ENCODE peak calls at places on chromosomes 5 and 9, in eight cellular contexts. One of them, this sample, is unnamed.

GRCh38 chr5:191036-191948 is at the start of gene LRRC14B:
- DNase-seq in frontal cortex: peak; percentile 69
- DNase-seq in anterior cingulate cortex: peak; percentile 20
- DNase-seq in astrocyte of the spinal cord: no peak
- DNase-seq in effector memory CD4-positive, alpha-beta T cell: no peak
- DNase-seq in NCI-H1092 treated with DMSO at 0.1 percent for 48 hours: peak; percentile 32
- DNase-seq in uterus: no peak
- DNase-seq in posterior cingulate gyrus: peak; percentile 89
- DNase-seq in this sample: no peak

GRCh38 chr5:73282923-73283322 is 109.9 kb downstream of the TMEM174 start:
- DNase-seq in frontal cortex: no peak
- DNase-seq in anterior cingulate cortex: no peak
- DNase-seq in NCI-H1092 treated with DMSO at 0.1 percent for 48 hours: peak; percentile 69
- DNase-seq in uterus: no peak
- DNase-seq in astrocyte of the spinal cord: no peak
- DNase-seq in posterior cingulate gyrus: no peak
- DNase-seq in effector memory CD4-positive, alpha-beta T cell: no peak
- DNase-seq in this sample: no peak

GRCh38 chr5:56818409-56819026 is 3.2 kb downstream of the MAP3K1 start:
- DNase-seq in NCI-H1092 treated with DMSO at 0.1 percent for 48 hours: no peak
- DNase-seq in frontal cortex: no peak
- DNase-seq in astrocyte of the spinal cord: peak; percentile 49
- DNase-seq in effector memory CD4-positive, alpha-beta T cell: no peak
- DNase-seq in posterior cingulate gyrus: no peak
- DNase-seq in uterus: no peak
- DNase-seq in anterior cingulate cortex: no peak
- DNase-seq in this sample: peak; percentile 42

GRCh38 chr9:77589046-77589795 is 58.9 kb downstream of the GNA14 start:
- DNase-seq in effector memory CD4-positive, alpha-beta T cell: no peak
- DNase-seq in anterior cingulate cortex: no peak
- DNase-seq in astrocyte of the spinal cord: no peak
- DNase-seq in uterus: no peak
- DNase-seq in frontal cortex: no peak
- DNase-seq in NCI-H1092 treated with DMSO at 0.1 percent for 48 hours: peak; percentile 22
- DNase-seq in posterior cingulate gyrus: no peak
- DNase-seq in this sample: no peak

GRCh38 chr5:72172832-72173231 is 65.6 kb downstream of the MAP1B start:
- DNase-seq in NCI-H1092 treated with DMSO at 0.1 percent for 48 hours: no peak
- DNase-seq in posterior cingulate gyrus: no peak
- DNase-seq in anterior cingulate cortex: no peak
- DNase-seq in astrocyte of the spinal cord: no peak
- DNase-seq in uterus: no peak
- DNase-seq in frontal cortex: no peak
- DNase-seq in effector memory CD4-positive, alpha-beta T cell: no peak
- DNase-seq in this sample: no peak

GRCh38 chr9:87886210-87887150 is 3.8 kb downstream of the SPATA31E1 start:
- DNase-seq in NCI-H1092 treated with DMSO at 0.1 percent for 48 hours: no peak
- DNase-seq in frontal cortex: no peak
- DNase-seq in astrocyte of the spinal cord: no peak
- DNase-seq in uterus: no peak
- DNase-seq in anterior cingulate cortex: no peak
- DNase-seq in effector memory CD4-positive, alpha-beta T cell: no peak
- DNase-seq in posterior cingulate gyrus: no peak
- DNase-seq in this sample: no peak

GRCh38 chr5:102450313-102450990 is 48.3 kb downstream of the SLCO6A1 start:
- DNase-seq in effector memory CD4-positive, alpha-beta T cell: no peak
- DNase-seq in anterior cingulate cortex: no peak
- DNase-seq in astrocyte of the spinal cord: no peak
- DNase-seq in posterior cingulate gyrus: no peak
- DNase-seq in NCI-H1092 treated with DMSO at 0.1 percent for 48 hours: no peak
- DNase-seq in uterus: no peak
- DNase-seq in frontal cortex: no peak
- DNase-seq in this sample: no peak

GRCh38 chr9:80208662-80209061 is 636.9 kb downstream of the TLE4 start:
- DNase-seq in posterior cingulate gyrus: no peak
- DNase-seq in NCI-H1092 treated with DMSO at 0.1 percent for 48 hours: no peak
- DNase-seq in frontal cortex: no peak
- DNase-seq in anterior cingulate cortex: no peak
- DNase-seq in astrocyte of the spinal cord: no peak
- DNase-seq in uterus: no peak
- DNase-seq in effector memory CD4-positive, alpha-beta T cell: no peak
- DNase-seq in this sample: no peak

GRCh38 chr5:31220968-31221367 is 27.5 kb downstream of the CDH6 start:
- DNase-seq in frontal cortex: no peak
- DNase-seq in anterior cingulate cortex: no peak
- DNase-seq in posterior cingulate gyrus: no peak
- DNase-seq in NCI-H1092 treated with DMSO at 0.1 percent for 48 hours: no peak
- DNase-seq in uterus: no peak
- DNase-seq in astrocyte of the spinal cord: no peak
- DNase-seq in effector memory CD4-positive, alpha-beta T cell: no peak
- DNase-seq in this sample: no peak

GRCh38 chr9:19650292-19650691 is 138.5 kb downstream of the SLC24A2 start:
- DNase-seq in frontal cortex: no peak
- DNase-seq in NCI-H1092 treated with DMSO at 0.1 percent for 48 hours: no peak
- DNase-seq in astrocyte of the spinal cord: no peak
- DNase-seq in posterior cingulate gyrus: no peak
- DNase-seq in effector memory CD4-positive, alpha-beta T cell: no peak
- DNase-seq in anterior cingulate cortex: no peak
- DNase-seq in uterus: no peak
- DNase-seq in this sample: no peak

GRCh38 chr5:155923784-155924183 is 403.2 kb upstream of the SGCD start:
- DNase-seq in NCI-H1092 treated with DMSO at 0.1 percent for 48 hours: no peak
- DNase-seq in anterior cingulate cortex: no peak
- DNase-seq in posterior cingulate gyrus: no peak
- DNase-seq in astrocyte of the spinal cord: no peak
- DNase-seq in uterus: no peak
- DNase-seq in frontal cortex: no peak
- DNase-seq in effector memory CD4-positive, alpha-beta T cell: no peak
- DNase-seq in this sample: no peak

GRCh38 chr9:7394007-7394774 is 405.4 kb downstream of the DMAC1 start:
- DNase-seq in frontal cortex: no peak
- DNase-seq in astrocyte of the spinal cord: no peak
- DNase-seq in effector memory CD4-positive, alpha-beta T cell: no peak
- DNase-seq in posterior cingulate gyrus: no peak
- DNase-seq in uterus: no peak
- DNase-seq in anterior cingulate cortex: no peak
- DNase-seq in NCI-H1092 treated with DMSO at 0.1 percent for 48 hours: peak; percentile 8
- DNase-seq in this sample: no peak

GRCh38 chr9:8734760-8735159 is 935.2 kb upstream of the DMAC1 start:
- DNase-seq in anterior cingulate cortex: no peak
- DNase-seq in uterus: no peak
- DNase-seq in effector memory CD4-positive, alpha-beta T cell: no peak
- DNase-seq in frontal cortex: no peak
- DNase-seq in posterior cingulate gyrus: no peak
- DNase-seq in NCI-H1092 treated with DMSO at 0.1 percent for 48 hours: no peak
- DNase-seq in astrocyte of the spinal cord: no peak
- DNase-seq in this sample: peak; percentile 42

GRCh38 chr5:158317507-158317906 is 458.6 kb upstream of the CLINT1 start:
- DNase-seq in astrocyte of the spinal cord: no peak
- DNase-seq in posterior cingulate gyrus: no peak
- DNase-seq in uterus: no peak
- DNase-seq in NCI-H1092 treated with DMSO at 0.1 percent for 48 hours: no peak
- DNase-seq in frontal cortex: no peak
- DNase-seq in anterior cingulate cortex: no peak
- DNase-seq in effector memory CD4-positive, alpha-beta T cell: no peak
- DNase-seq in this sample: no peak

GRCh38 chr5:87081511-87082372 is 185.9 kb upstream of the RASA1 start:
- DNase-seq in posterior cingulate gyrus: no peak
- DNase-seq in NCI-H1092 treated with DMSO at 0.1 percent for 48 hours: no peak
- DNase-seq in astrocyte of the spinal cord: no peak
- DNase-seq in frontal cortex: no peak
- DNase-seq in uterus: no peak
- DNase-seq in effector memory CD4-positive, alpha-beta T cell: peak; percentile 18
- DNase-seq in anterior cingulate cortex: no peak
- DNase-seq in this sample: no peak

GRCh38 chr5:142886956-142887355 is 116.8 kb downstream of the ARHGAP26 start:
- DNase-seq in anterior cingulate cortex: no peak
- DNase-seq in posterior cingulate gyrus: no peak
- DNase-seq in NCI-H1092 treated with DMSO at 0.1 percent for 48 hours: no peak
- DNase-seq in effector memory CD4-positive, alpha-beta T cell: no peak
- DNase-seq in astrocyte of the spinal cord: no peak
- DNase-seq in frontal cortex: no peak
- DNase-seq in uterus: no peak
- DNase-seq in this sample: no peak

GRCh38 chr5:62578540-62578939 is at the start of gene LRRC70:
- DNase-seq in astrocyte of the spinal cord: peak; percentile 74
- DNase-seq in uterus: no peak
- DNase-seq in effector memory CD4-positive, alpha-beta T cell: peak; percentile 1
- DNase-seq in anterior cingulate cortex: no peak
- DNase-seq in NCI-H1092 treated with DMSO at 0.1 percent for 48 hours: no peak
- DNase-seq in frontal cortex: no peak
- DNase-seq in posterior cingulate gyrus: no peak
- DNase-seq in this sample: peak; percentile 75

GRCh38 chr5:5751987-5752386 is 329.5 kb downstream of the ICE1 start:
- DNase-seq in anterior cingulate cortex: no peak
- DNase-seq in uterus: no peak
- DNase-seq in posterior cingulate gyrus: no peak
- DNase-seq in NCI-H1092 treated with DMSO at 0.1 percent for 48 hours: peak; percentile 8
- DNase-seq in effector memory CD4-positive, alpha-beta T cell: no peak
- DNase-seq in frontal cortex: no peak
- DNase-seq in astrocyte of the spinal cord: no peak
- DNase-seq in this sample: no peak

GRCh38 chr5:151424892-151425523 is 22.4 kb upstream of the SLC36A1 start:
- DNase-seq in frontal cortex: no peak
- DNase-seq in anterior cingulate cortex: no peak
- DNase-seq in NCI-H1092 treated with DMSO at 0.1 percent for 48 hours: no peak
- DNase-seq in uterus: no peak
- DNase-seq in effector memory CD4-positive, alpha-beta T cell: no peak
- DNase-seq in astrocyte of the spinal cord: no peak
- DNase-seq in posterior cingulate gyrus: no peak
- DNase-seq in this sample: no peak

GRCh38 chr9:32378993-32379729 is 5.3 kb upstream of the ACO1 start:
- DNase-seq in anterior cingulate cortex: peak; percentile 36
- DNase-seq in astrocyte of the spinal cord: peak; percentile 81
- DNase-seq in uterus: peak; percentile 51
- DNase-seq in frontal cortex: peak; percentile 60
- DNase-seq in effector memory CD4-positive, alpha-beta T cell: peak; percentile 40
- DNase-seq in posterior cingulate gyrus: no peak
- DNase-seq in NCI-H1092 treated with DMSO at 0.1 percent for 48 hours: peak; percentile 74
- DNase-seq in this sample: peak; percentile 83

GRCh38 chr9:137893670-137894069 is 16.1 kb downstream of the CACNA1B start:
- DNase-seq in frontal cortex: no peak
- DNase-seq in effector memory CD4-positive, alpha-beta T cell: no peak
- DNase-seq in NCI-H1092 treated with DMSO at 0.1 percent for 48 hours: no peak
- DNase-seq in uterus: no peak
- DNase-seq in astrocyte of the spinal cord: no peak
- DNase-seq in anterior cingulate cortex: no peak
- DNase-seq in posterior cingulate gyrus: peak; percentile 56
- DNase-seq in this sample: no peak

GRCh38 chr9:113398796-113399195 is 2.3 kb downstream of the ALAD start:
- DNase-seq in astrocyte of the spinal cord: peak; percentile 39
- DNase-seq in NCI-H1092 treated with DMSO at 0.1 percent for 48 hours: no peak
- DNase-seq in posterior cingulate gyrus: no peak
- DNase-seq in effector memory CD4-positive, alpha-beta T cell: no peak
- DNase-seq in anterior cingulate cortex: no peak
- DNase-seq in frontal cortex: no peak
- DNase-seq in uterus: no peak
- DNase-seq in this sample: no peak

GRCh38 chr9:129282308-129283211 is 104.5 kb upstream of the IER5L start:
- DNase-seq in astrocyte of the spinal cord: no peak
- DNase-seq in effector memory CD4-positive, alpha-beta T cell: no peak
- DNase-seq in posterior cingulate gyrus: no peak
- DNase-seq in uterus: no peak
- DNase-seq in NCI-H1092 treated with DMSO at 0.1 percent for 48 hours: no peak
- DNase-seq in anterior cingulate cortex: no peak
- DNase-seq in frontal cortex: no peak
- DNase-seq in this sample: no peak

GRCh38 chr5:141742866-141743651 is 61.0 kb upstream of the ARAP3 start:
- DNase-seq in effector memory CD4-positive, alpha-beta T cell: no peak
- DNase-seq in astrocyte of the spinal cord: peak; percentile 27
- DNase-seq in posterior cingulate gyrus: no peak
- DNase-seq in NCI-H1092 treated with DMSO at 0.1 percent for 48 hours: peak; percentile 50
- DNase-seq in uterus: no peak
- DNase-seq in anterior cingulate cortex: no peak
- DNase-seq in frontal cortex: no peak
- DNase-seq in this sample: peak; percentile 34

GRCh38 chr9:131446276-131446675 is 52.4 kb downstream of the PRRC2B start:
- DNase-seq in NCI-H1092 treated with DMSO at 0.1 percent for 48 hours: no peak
- DNase-seq in anterior cingulate cortex: no peak
- DNase-seq in effector memory CD4-positive, alpha-beta T cell: no peak
- DNase-seq in posterior cingulate gyrus: no peak
- DNase-seq in astrocyte of the spinal cord: no peak
- DNase-seq in uterus: no peak
- DNase-seq in frontal cortex: no peak
- DNase-seq in this sample: no peak

GRCh38 chr9:109325089-109325488 is 4.2 kb upstream of the EPB41L4B start:
- DNase-seq in effector memory CD4-positive, alpha-beta T cell: no peak
- DNase-seq in posterior cingulate gyrus: no peak
- DNase-seq in NCI-H1092 treated with DMSO at 0.1 percent for 48 hours: no peak
- DNase-seq in anterior cingulate cortex: no peak
- DNase-seq in frontal cortex: no peak
- DNase-seq in astrocyte of the spinal cord: no peak
- DNase-seq in uterus: no peak
- DNase-seq in this sample: no peak

GRCh38 chr5:168530751-168531150 is 1.6 kb downstream of the FBLL1 start:
- DNase-seq in frontal cortex: no peak
- DNase-seq in posterior cingulate gyrus: no peak
- DNase-seq in uterus: no peak
- DNase-seq in anterior cingulate cortex: no peak
- DNase-seq in astrocyte of the spinal cord: no peak
- DNase-seq in effector memory CD4-positive, alpha-beta T cell: no peak
- DNase-seq in NCI-H1092 treated with DMSO at 0.1 percent for 48 hours: no peak
- DNase-seq in this sample: no peak

GRCh38 chr9:136748656-136749551 is 579 bp upstream of the LCN6 start:
- DNase-seq in NCI-H1092 treated with DMSO at 0.1 percent for 48 hours: no peak
- DNase-seq in posterior cingulate gyrus: no peak
- DNase-seq in effector memory CD4-positive, alpha-beta T cell: no peak
- DNase-seq in frontal cortex: no peak
- DNase-seq in astrocyte of the spinal cord: no peak
- DNase-seq in uterus: no peak
- DNase-seq in anterior cingulate cortex: no peak
- DNase-seq in this sample: no peak

GRCh38 chr5:42950466-42951168 is 89.5 kb downstream of the ANXA2R start:
- DNase-seq in astrocyte of the spinal cord: peak; percentile 100
- DNase-seq in posterior cingulate gyrus: no peak
- DNase-seq in frontal cortex: peak; percentile 49
- DNase-seq in uterus: peak; percentile 76
- DNase-seq in anterior cingulate cortex: no peak
- DNase-seq in effector memory CD4-positive, alpha-beta T cell: peak; percentile 54
- DNase-seq in NCI-H1092 treated with DMSO at 0.1 percent for 48 hours: peak; percentile 84
- DNase-seq in this sample: peak; percentile 100

This sample was measured in fibroblast of villous mesenchyme.